ENCODE peak calls at places on chromosomes 12 and 14, in ten cellular contexts. Q is PC-9; W is osteocyte; P is CD4-positive, alpha-beta T cell; M is heart right ventricle; G is AG10803; F is heart left ventricle; L is A549; H is BJ; A is psoas muscle. Y is an unnamed sample.

GRCh38 chr12:109944975-109945374 is 44.9 kb downstream of the TCHP start:
- DNase-seq in Q (no peak), W (no peak), P (no peak), M (peak), G (peak), F (peak), L (peak), H (no peak), A (no peak), Y (no peak)

GRCh38 chr12:117469883-117470483 is 108.6 kb upstream of the NOS1 start:
- DNase-seq in Q (no peak), W (no peak), P (no peak), M (no peak), G (no peak), F (no peak), L (no peak), H (no peak), A (no peak), Y (no peak)

GRCh38 chr14:77339407-77339806 is 18.6 kb downstream of the GSTZ1 start:
- DNase-seq in Q (no peak), W (no peak), P (no peak), M (no peak), G (peak), F (no peak), L (no peak), H (no peak), A (no peak), Y (no peak)

GRCh38 chr12:29625359-29625953 is 128.0 kb upstream of the OVCH1 start:
- DNase-seq in Q (no peak), W (no peak), P (no peak), M (no peak), G (no peak), F (no peak), L (no peak), H (no peak), A (no peak), Y (no peak)

GRCh38 chr12:122094735-122095561 is 16.4 kb downstream of the MLXIP start:
- DNase-seq in Q (no peak), W (no peak), P (no peak), M (no peak), G (no peak), F (no peak), L (peak), H (no peak), A (no peak), Y (no peak)

GRCh38 chr12:7645395-7646177 is 20.1 kb downstream of the APOBEC1 start:
- DNase-seq in Q (peak), W (no peak), P (peak), M (no peak), G (peak), F (no peak), L (peak), H (no peak), A (no peak), Y (no peak)

GRCh38 chr12:109818900-109819500 is 14.2 kb downstream of the TRPV4 start:
- DNase-seq in Q (no peak), W (no peak), P (no peak), M (no peak), G (peak), F (no peak), L (peak), H (peak), A (no peak), Y (no peak)

GRCh38 chr12:69639400-69640016 is 28.8 kb upstream of the LRRC10 start:
- DNase-seq in Q (peak), W (no peak), P (peak), M (peak), G (peak), F (peak), L (peak), H (no peak), A (peak), Y (peak)

GRCh38 chr12:53235164-53235563 is 3.2 kb upstream of the RARG start:
- DNase-seq in Q (no peak), W (no peak), P (no peak), M (no peak), G (no peak), F (no peak), L (no peak), H (no peak), A (no peak), Y (no peak)

GRCh38 chr12:131072446-131073230 is 118.9 kb downstream of the ADGRD1 start:
- DNase-seq in Q (no peak), W (no peak), P (no peak), M (no peak), G (no peak), F (peak), L (no peak), H (no peak), A (peak), Y (peak)

GRCh38 chr14:22824711-22825359 is 4.9 kb upstream of the MRPL52 start:
- DNase-seq in Q (peak), W (no peak), P (no peak), M (no peak), G (peak), F (no peak), L (peak), H (peak), A (no peak), Y (no peak)

GRCh38 chr12:104168596-104168995 is 30.6 kb upstream of the NFYB start:
- DNase-seq in Q (no peak), W (no peak), P (no peak), M (no peak), G (no peak), F (no peak), L (no peak), H (no peak), A (no peak), Y (no peak)

GRCh38 chr12:120892265-120892664 is 11.9 kb downstream of the SPPL3 start:
- DNase-seq in Q (no peak), W (no peak), P (no peak), M (no peak), G (no peak), F (no peak), L (no peak), H (no peak), A (no peak), Y (no peak)

GRCh38 chr12:64825143-64826011 is 930 bp downstream of the TBC1D30 start:
- DNase-seq in Q (no peak), W (no peak), P (no peak), M (no peak), G (no peak), F (no peak), L (no peak), H (no peak), A (no peak), Y (no peak)

GRCh38 chr14:36553650-36554260 is 28.7 kb downstream of the NKX2-8 start:
- DNase-seq in Q (peak), W (no peak), P (no peak), M (no peak), G (peak), F (no peak), L (peak), H (no peak), A (no peak), Y (no peak)

GRCh38 chr12:21637985-21638891 is 19.4 kb downstream of the LDHB start:
- DNase-seq in Q (no peak), W (no peak), P (no peak), M (no peak), G (no peak), F (no peak), L (peak), H (no peak), A (no peak), Y (no peak)

GRCh38 chr12:12626471-12626870 is 14.8 kb downstream of the CREBL2 start:
- DNase-seq in Q (no peak), W (no peak), P (no peak), M (no peak), G (no peak), F (no peak), L (no peak), H (no peak), A (no peak), Y (no peak)

GRCh38 chr12:56948881-56949280 is 8.5 kb downstream of the RDH16 start:
- DNase-seq in Q (no peak), W (no peak), P (no peak), M (no peak), G (no peak), F (no peak), L (no peak), H (no peak), A (no peak), Y (no peak)

GRCh38 chr12:117228239-117228638 is 38.0 kb upstream of the FBXO21 start:
- DNase-seq in Q (no peak), W (no peak), P (no peak), M (no peak), G (no peak), F (no peak), L (peak), H (no peak), A (no peak), Y (no peak)

GRCh38 chr12:106976013-106976658 is 10.8 kb downstream of the MTERF2 start:
- DNase-seq in Q (no peak), W (no peak), P (no peak), M (no peak), G (peak), F (no peak), L (no peak), H (no peak), A (no peak), Y (no peak)

GRCh38 chr12:57739914-57740538 is 1.5 kb upstream of the AGAP2 start:
- DNase-seq in Q (no peak), W (no peak), P (no peak), M (no peak), G (no peak), F (no peak), L (no peak), H (no peak), A (no peak), Y (peak)

GRCh38 chr12:69929531-69929930 is 104.5 kb downstream of the MYRFL start:
- DNase-seq in Q (no peak), W (no peak), P (no peak), M (no peak), G (no peak), F (no peak), L (no peak), H (no peak), A (no peak), Y (no peak)

GRCh38 chr12:122117979-122118378 is 39.4 kb downstream of the MLXIP start:
- DNase-seq in Q (no peak), W (no peak), P (no peak), M (no peak), G (no peak), F (no peak), L (no peak), H (no peak), A (no peak), Y (no peak)

GRCh38 chr12:92039048-92039447 is 106.6 kb downstream of the BTG1 start:
- DNase-seq in Q (no peak), W (no peak), P (no peak), M (no peak), G (no peak), F (no peak), L (no peak), H (no peak), A (no peak), Y (no peak)

GRCh38 chr14:104134061-104134965 is 4.1 kb upstream of the KIF26A start:
- DNase-seq in Q (no peak), W (no peak), P (peak), M (peak), G (no peak), F (peak), L (no peak), H (no peak), A (peak), Y (no peak)

GRCh38 chr14:22448905-22449611 is 140.0 kb downstream of the DAD1 start:
- DNase-seq in Q (peak), W (no peak), P (no peak), M (no peak), G (peak), F (no peak), L (no peak), H (no peak), A (peak), Y (no peak)

GRCh38 chr12:65248656-65249633 is 29.5 kb upstream of the MSRB3 start:
- DNase-seq in Q (no peak), W (no peak), P (no peak), M (no peak), G (no peak), F (no peak), L (no peak), H (no peak), A (no peak), Y (no peak)

GRCh38 chr12:49111206-49111605 is 559 bp upstream of the LMBR1L start:
- DNase-seq in Q (no peak), W (no peak), P (no peak), M (no peak), G (no peak), F (no peak), L (no peak), H (no peak), A (no peak), Y (no peak)

GRCh38 chr12:104699489-104700194 is 242.9 kb downstream of the CHST11 start:
- DNase-seq in Q (no peak), W (no peak), P (no peak), M (no peak), G (peak), F (no peak), L (no peak), H (no peak), A (no peak), Y (no peak)

GRCh38 chr14:56339855-56340701 is 221.9 kb downstream of the PELI2 start:
- DNase-seq in Q (peak), W (no peak), P (peak), M (peak), G (peak), F (peak), L (peak), H (peak), A (peak), Y (peak)

GRCh38 chr14:35390577-35391387 is 13.8 kb downstream of the NFKBIA start:
- DNase-seq in Q (peak), W (no peak), P (no peak), M (no peak), G (no peak), F (no peak), L (no peak), H (no peak), A (no peak), Y (no peak)

GRCh38 chr14:56120091-56120632 is 2.0 kb downstream of the PELI2 start:
- DNase-seq in Q (no peak), W (no peak), P (no peak), M (no peak), G (peak), F (no peak), L (no peak), H (no peak), A (no peak), Y (no peak)

GRCh38 chr12:13499008-13499407 is 302.5 kb downstream of the EMP1 start:
- DNase-seq in Q (no peak), W (no peak), P (no peak), M (no peak), G (no peak), F (no peak), L (no peak), H (no peak), A (no peak), Y (no peak)

GRCh38 chr12:121513464-121514183 is 67.2 kb downstream of the KDM2B start:
- DNase-seq in Q (peak), W (no peak), P (no peak), M (no peak), G (no peak), F (no peak), L (peak), H (no peak), A (no peak), Y (no peak)

GRCh38 chr12:5554711-5555110 is 122.8 kb downstream of the NTF3 start:
- DNase-seq in Q (no peak), W (no peak), P (no peak), M (no peak), G (peak), F (no peak), L (no peak), H (peak), A (no peak), Y (no peak)

GRCh38 chr12:5557906-5558305 is 126.0 kb downstream of the NTF3 start:
- DNase-seq in Q (no peak), W (no peak), P (no peak), M (no peak), G (no peak), F (no peak), L (no peak), H (no peak), A (no peak), Y (no peak)

GRCh38 chr12:5560242-5560641 is 128.3 kb downstream of the NTF3 start:
- DNase-seq in Q (no peak), W (no peak), P (no peak), M (no peak), G (no peak), F (no peak), L (no peak), H (no peak), A (no peak), Y (no peak)

GRCh38 chr12:5556946-5557673 is 125.2 kb downstream of the NTF3 start:
- DNase-seq in Q (no peak), W (no peak), P (no peak), M (no peak), G (no peak), F (no peak), L (no peak), H (no peak), A (no peak), Y (no peak)

DNA sequence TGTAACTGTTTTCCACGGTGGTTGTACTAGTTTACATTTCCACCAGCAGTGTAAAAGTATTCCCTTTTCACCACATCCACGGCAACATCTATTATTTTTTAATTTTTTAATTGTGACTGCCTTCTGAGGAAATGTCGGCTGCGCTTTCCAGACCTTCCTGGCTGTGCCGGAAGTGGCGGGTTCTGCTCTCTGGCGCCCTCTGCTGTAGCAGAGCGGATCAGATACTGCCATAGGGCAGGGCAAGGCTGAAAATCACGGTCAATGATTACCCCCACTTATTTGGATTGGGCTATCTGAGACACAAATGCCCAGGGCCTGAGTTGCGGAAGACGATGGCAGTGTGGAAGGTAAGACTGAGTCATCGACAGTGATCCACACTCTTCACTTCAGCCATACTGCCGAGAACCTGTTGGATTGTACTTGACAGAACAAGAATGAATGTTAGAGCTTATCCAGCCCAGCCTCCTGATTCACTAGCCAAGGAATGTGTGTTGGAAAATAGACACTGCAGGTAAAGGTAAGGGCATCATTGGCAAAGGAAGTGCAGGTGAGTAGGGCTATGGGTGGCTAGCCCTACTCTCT is 124.2 kb downstream of the NTF3 start:
- DNase-seq in Q (peak), W (no peak), P (no peak), M (no peak), G (no peak), F (no peak), L (peak), H (no peak), A (no peak), Y (no peak)
- TF ChIP-seq CTCF in Q (peak), W (peak), P (no peak), M (no peak), G (peak), F (peak), L (peak), H (peak), A (peak), Y (no peak)

GRCh38 chr14:58536975-58537374 is 100.8 kb upstream of the DACT1 start:
- DNase-seq in Q (no peak), W (no peak), P (no peak), M (no peak), G (no peak), F (no peak), L (no peak), H (no peak), A (no peak), Y (no peak)

GRCh38 chr14:58535084-58535483 is 102.7 kb upstream of the DACT1 start:
- DNase-seq in Q (no peak), W (no peak), P (no peak), M (no peak), G (peak), F (no peak), L (no peak), H (peak), A (no peak), Y (no peak)

GRCh38 chr14:58541623-58542022 is 96.1 kb upstream of the DACT1 start:
- DNase-seq in Q (no peak), W (no peak), P (no peak), M (no peak), G (no peak), F (no peak), L (no peak), H (no peak), A (no peak), Y (no peak)

DNA sequence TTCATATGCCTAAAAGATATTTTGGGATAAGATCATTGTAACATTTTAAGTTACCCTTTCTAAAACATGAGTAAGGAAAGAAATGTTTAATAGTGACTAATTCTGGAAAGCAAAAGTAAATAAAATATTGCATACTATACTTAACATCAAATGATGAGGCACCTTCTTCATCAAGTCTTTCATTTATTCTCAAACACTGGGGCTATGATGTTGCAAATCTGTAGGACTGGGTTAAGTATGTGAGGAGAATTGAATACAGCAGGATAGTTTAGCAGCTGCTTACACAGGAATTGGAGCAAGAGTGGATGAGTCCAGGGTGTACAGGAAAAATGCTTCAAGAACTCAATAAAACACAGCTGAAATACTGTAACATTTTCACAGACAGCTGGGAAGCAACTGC is 97.1 kb upstream of the DACT1 start:
- DNase-seq in Q (no peak), W (no peak), P (no peak), M (no peak), G (no peak), F (no peak), L (no peak), H (no peak), A (no peak), Y (no peak)
- TF ChIP-seq CTCF in Q (no peak), W (no peak), P (no peak), M (no peak), G (no peak), F (no peak), L (no peak), H (no peak), A (no peak), Y (no peak)

DNA sequence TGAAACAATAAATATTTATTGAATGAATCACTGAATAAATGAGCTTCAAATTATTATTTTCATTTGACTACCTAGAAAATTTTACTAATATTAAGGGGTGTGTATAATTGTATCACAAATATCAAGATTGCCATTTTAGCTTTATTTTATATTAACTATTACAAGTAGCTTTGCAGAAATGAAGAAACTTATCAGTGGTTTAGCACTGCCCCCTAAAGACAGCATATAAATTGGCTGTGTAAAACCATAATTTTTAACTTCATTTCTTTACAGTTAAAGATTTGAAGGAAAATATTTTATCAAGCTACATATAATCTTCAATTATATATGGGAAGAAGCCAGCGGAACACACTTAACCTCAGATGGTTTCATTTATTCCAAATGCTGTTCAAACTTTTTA is 11.4 kb downstream of the GARIN6 start:
- DNase-seq in Q (no peak), W (no peak), P (no peak), M (no peak), G (peak), F (no peak), L (peak), H (no peak), A (no peak), Y (no peak)
- TF ChIP-seq CTCF in Q (peak), W (peak), P (no peak), M (no peak), G (peak), F (peak), L (peak), H (no peak), A (peak), Y (no peak)

GRCh38 chr14:39766397-39767000 is 334.3 kb upstream of the FBXO33 start:
- DNase-seq in Q (no peak), W (no peak), P (no peak), M (no peak), G (no peak), F (no peak), L (no peak), H (no peak), A (no peak), Y (no peak)
- TF ChIP-seq CTCF in Q (no peak), W (no peak), P (no peak), M (no peak), G (no peak), F (no peak), L (no peak), H (no peak), A (no peak), Y (no peak)

GRCh38 chr14:54699735-54700134 is 132.8 kb downstream of the SAMD4A start:
- DNase-seq in Q (no peak), W (no peak), P (no peak), M (no peak), G (no peak), F (no peak), L (no peak), H (no peak), A (no peak), Y (no peak)

GRCh38 chr14:54699087-54699530 is 132.2 kb downstream of the SAMD4A start:
- DNase-seq in Q (no peak), W (no peak), P (no peak), M (peak), G (peak), F (peak), L (no peak), H (no peak), A (peak), Y (no peak)

GRCh38 chr14:54696998-54697397 is 130.1 kb downstream of the SAMD4A start:
- DNase-seq in Q (no peak), W (no peak), P (no peak), M (no peak), G (no peak), F (no peak), L (no peak), H (no peak), A (no peak), Y (no peak)

GRCh38 chr14:54698501-54698900 is 131.6 kb downstream of the SAMD4A start:
- DNase-seq in Q (no peak), W (no peak), P (no peak), M (no peak), G (no peak), F (no peak), L (no peak), H (no peak), A (no peak), Y (no peak)

GRCh38 chr14:54697806-54698205 is 130.9 kb downstream of the SAMD4A start:
- DNase-seq in Q (peak), W (no peak), P (no peak), M (no peak), G (no peak), F (no peak), L (no peak), H (no peak), A (no peak), Y (no peak)
- TF ChIP-seq CTCF in Q (no peak), W (no peak), P (no peak), M (no peak), G (no peak), F (no peak), L (no peak), H (no peak), A (no peak), Y (no peak)